ENCODE peak calls at places on chromosomes 2 and 18, in four cellular contexts. One of them, this sample, is unnamed.

GRCh38 chr2:73926493-73927327 is at the start of gene DGUOK:
- DNase-seq in HepG2: peak
- DNase-seq in K562: peak
- DNase-seq in GM12878: peak
- DNase-seq in this sample: peak

GRCh38 chr2:1976112-1976511 is 231.8 kb upstream of the PXDN start:
- DNase-seq in HepG2: no peak
- DNase-seq in K562: no peak
- DNase-seq in GM12878: no peak
- DNase-seq in this sample: no peak

GRCh38 chr2:218991674-218992168 is 1.5 kb downstream of the CRYBA2 start:
- DNase-seq in HepG2: no peak
- DNase-seq in K562: peak
- DNase-seq in GM12878: no peak
- DNase-seq in this sample: no peak

GRCh38 chr18:2236232-2236631 is 335.1 kb downstream of the METTL4 start:
- DNase-seq in HepG2: no peak
- DNase-seq in K562: no peak
- DNase-seq in GM12878: no peak
- DNase-seq in this sample: no peak

GRCh38 chr2:174059178-174059874 is 94.2 kb upstream of the SP3 start:
- DNase-seq in HepG2: peak
- DNase-seq in K562: peak
- DNase-seq in GM12878: no peak
- DNase-seq in this sample: no peak

GRCh38 chr2:15820283-15820591 is 120.1 kb upstream of the MYCN start:
- DNase-seq in HepG2: no peak
- DNase-seq in K562: no peak
- DNase-seq in GM12878: no peak
- DNase-seq in this sample: no peak

GRCh38 chr18:22422909-22423548 is 5.3 kb upstream of the CTAGE1 start:
- DNase-seq in HepG2: no peak
- DNase-seq in K562: no peak
- DNase-seq in GM12878: no peak
- DNase-seq in this sample: no peak

GRCh38 chr2:158414538-158414937 is 42.0 kb downstream of the CCDC148 start:
- DNase-seq in HepG2: no peak
- DNase-seq in K562: no peak
- DNase-seq in GM12878: no peak
- DNase-seq in this sample: no peak

GRCh38 chr2:16546128-16546754 is 119.4 kb downstream of the CYRIA start:
- DNase-seq in HepG2: peak
- DNase-seq in K562: peak
- DNase-seq in GM12878: no peak
- DNase-seq in this sample: no peak

GRCh38 chr18:8826514-8826913 is 121.2 kb downstream of the MTCL1 start:
- DNase-seq in HepG2: no peak
- DNase-seq in K562: no peak
- DNase-seq in GM12878: no peak
- DNase-seq in this sample: no peak

GRCh38 chr2:5140367-5140766 is 551.8 kb upstream of the SOX11 start:
- DNase-seq in HepG2: no peak
- DNase-seq in K562: no peak
- DNase-seq in GM12878: no peak
- DNase-seq in this sample: no peak

GRCh38 chr2:120245520-120245835 is 7.2 kb upstream of the RALB start:
- DNase-seq in HepG2: peak
- DNase-seq in K562: no peak
- DNase-seq in GM12878: no peak
- DNase-seq in this sample: no peak

GRCh38 chr2:45862843-45863242 is 211.4 kb downstream of the PRKCE start:
- DNase-seq in HepG2: no peak
- DNase-seq in K562: no peak
- DNase-seq in GM12878: no peak
- DNase-seq in this sample: no peak

DNA sequence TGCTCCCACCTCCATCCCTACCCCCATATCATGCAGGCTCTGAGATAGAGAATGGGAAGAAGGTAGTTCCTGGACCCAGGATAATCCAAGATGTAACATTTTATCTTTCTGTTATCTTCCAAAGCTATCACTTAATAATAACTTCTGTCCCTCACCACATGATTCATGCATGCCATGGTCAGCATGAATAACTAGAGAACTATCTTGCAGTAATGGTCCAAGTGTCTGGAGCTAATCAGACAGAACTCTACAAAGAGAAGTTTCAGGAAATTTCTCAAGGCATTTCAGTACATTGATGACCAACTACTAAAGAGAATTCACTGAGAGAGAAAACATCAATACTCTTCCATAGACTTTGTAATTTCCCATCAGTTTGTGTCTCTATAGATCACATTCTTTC is 1469.7 kb upstream of the PIK3C3 start:
- DNase-seq in HepG2: no peak
- DNase-seq in K562: no peak
- DNase-seq in GM12878: no peak
- DNase-seq in this sample: no peak
- TF ChIP-seq JUNB in HepG2: no peak
- TF ChIP-seq JUNB in K562: no peak
- TF ChIP-seq JUNB in GM12878: no peak
- TF ChIP-seq JUNB in this sample: no peak

DNA sequence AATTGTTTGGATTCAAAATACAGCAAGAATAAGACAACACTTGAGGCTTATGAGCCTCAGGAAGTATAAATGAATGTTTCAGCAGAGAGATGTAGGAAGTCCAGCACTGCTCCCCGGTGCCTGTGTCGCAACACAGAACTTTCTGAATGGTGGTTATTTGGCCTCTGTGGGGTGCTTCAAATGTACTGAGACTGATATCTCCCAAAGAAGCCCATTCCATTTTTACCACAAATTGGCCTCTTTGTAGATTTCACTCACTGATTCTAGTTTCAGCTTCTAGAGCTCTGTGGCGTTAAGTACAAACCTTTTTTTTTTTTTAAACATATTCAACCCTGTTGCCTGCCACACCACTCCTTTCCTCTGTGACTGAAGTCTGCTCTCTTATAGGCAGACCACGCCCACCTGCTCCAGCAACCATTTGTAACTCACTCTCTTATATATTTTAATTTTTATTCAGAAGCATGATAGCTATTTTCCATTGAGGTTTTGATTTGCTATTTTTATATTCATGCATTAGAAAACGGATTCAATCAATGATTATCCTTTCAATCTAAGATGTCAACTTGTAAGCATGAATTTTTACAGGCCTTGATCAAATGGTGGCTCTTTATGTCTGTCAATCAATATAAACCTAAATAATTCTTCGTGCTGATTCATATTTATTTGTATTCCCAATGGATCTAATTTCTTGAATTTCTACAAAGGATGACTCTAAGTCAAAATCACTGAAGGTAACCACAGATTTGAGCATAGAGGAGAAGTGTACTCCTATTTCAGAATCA is 277.1 kb upstream of the CCDC68 start:
- DNase-seq in HepG2: no peak
- DNase-seq in K562: no peak
- DNase-seq in GM12878: no peak
- DNase-seq in this sample: no peak
- TF ChIP-seq REST in HepG2: no peak
- TF ChIP-seq REST in K562: no peak
- TF ChIP-seq REST in GM12878: no peak
- TF ChIP-seq REST in this sample: no peak

GRCh38 chr2:80548469-80548868 is 243.9 kb upstream of the LRRTM1 start:
- DNase-seq in HepG2: no peak
- DNase-seq in K562: no peak
- DNase-seq in GM12878: no peak
- DNase-seq in this sample: no peak
- TF ChIP-seq MAX in HepG2: no peak
- TF ChIP-seq MAX in K562: no peak
- TF ChIP-seq MAX in GM12878: no peak
- TF ChIP-seq MAX in this sample: no peak

GRCh38 chr18:13273800-13274199 is 55.2 kb downstream of the LDLRAD4 start:
- DNase-seq in HepG2: no peak
- DNase-seq in K562: no peak
- DNase-seq in GM12878: no peak
- DNase-seq in this sample: no peak
- TF ChIP-seq JUNB in HepG2: no peak
- TF ChIP-seq JUNB in K562: no peak
- TF ChIP-seq JUNB in GM12878: no peak
- TF ChIP-seq JUNB in this sample: no peak

DNA sequence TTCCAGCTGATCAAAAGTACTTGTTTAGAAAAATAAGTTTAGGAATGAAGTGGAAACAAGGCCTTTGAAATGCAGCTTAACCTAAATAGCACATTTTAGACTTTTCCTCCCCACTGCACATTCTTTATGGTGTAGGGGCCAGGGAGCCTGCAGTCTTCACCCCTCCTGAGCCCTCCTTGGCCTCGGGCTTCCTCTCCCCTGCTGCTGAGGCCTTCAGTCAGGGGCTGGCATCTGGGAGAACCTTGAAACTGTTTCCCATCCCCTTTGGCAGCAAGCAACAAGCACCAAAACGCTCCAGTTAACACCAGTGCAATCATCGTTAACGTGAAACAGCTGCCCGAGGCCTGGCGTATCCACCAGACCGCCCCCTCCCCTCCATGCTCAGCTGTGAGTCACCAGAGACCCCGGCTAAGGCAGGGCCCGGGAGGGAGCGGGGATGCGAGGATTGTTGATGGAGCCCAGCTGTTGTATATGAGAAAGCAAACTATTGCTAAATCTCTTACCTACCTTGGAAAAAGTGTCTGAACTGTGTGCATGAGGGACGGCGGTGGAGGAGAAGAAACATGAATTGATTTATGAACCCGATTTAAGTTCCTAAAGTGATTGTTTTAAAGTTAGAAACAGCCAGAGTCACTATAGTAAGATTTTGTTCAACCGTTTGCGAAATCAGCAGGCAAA is 5.3 kb downstream of the ZFP36L2 start:
- DNase-seq in HepG2: no peak
- DNase-seq in K562: peak
- DNase-seq in GM12878: no peak
- DNase-seq in this sample: no peak
- TF ChIP-seq REST in HepG2: no peak
- TF ChIP-seq REST in K562: no peak
- TF ChIP-seq REST in GM12878: no peak
- TF ChIP-seq REST in this sample: no peak

DNA sequence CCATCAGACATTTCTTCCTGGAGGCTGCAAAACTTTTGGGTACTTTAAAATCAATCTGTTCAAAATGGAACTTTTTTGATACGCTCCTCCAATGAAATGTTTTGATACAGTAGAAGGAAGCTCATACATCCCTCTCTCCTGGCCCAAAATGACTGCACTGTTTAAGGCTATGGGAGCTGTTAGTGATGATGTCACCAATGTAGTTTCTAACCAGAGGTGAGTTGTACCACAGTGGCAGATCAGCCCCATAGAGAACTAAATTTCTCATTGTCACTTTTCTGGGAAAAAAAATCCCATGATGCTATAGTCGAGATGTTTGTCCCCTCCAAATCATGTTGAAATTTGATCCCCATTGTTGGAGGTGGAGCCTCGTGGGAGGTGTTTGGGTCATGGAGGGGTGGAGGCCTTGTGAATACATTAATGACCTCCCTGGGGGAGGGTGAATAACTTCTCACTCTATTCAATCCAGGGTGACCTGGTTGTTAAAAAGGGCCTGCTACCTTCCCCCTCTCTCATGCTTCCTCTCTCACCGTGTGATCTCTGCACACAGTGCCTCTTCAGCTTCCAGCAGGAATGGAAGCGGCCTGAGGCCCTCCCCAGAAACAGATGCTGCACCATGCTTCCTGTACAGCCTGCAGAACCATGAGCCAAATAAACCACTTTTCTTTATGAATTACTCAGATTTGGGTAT is 117.3 kb upstream of the NPAS2 start:
- DNase-seq in HepG2: no peak
- DNase-seq in K562: no peak
- DNase-seq in GM12878: no peak
- DNase-seq in this sample: no peak
- TF ChIP-seq MAX in HepG2: no peak
- TF ChIP-seq MAX in K562: no peak
- TF ChIP-seq MAX in GM12878: no peak
- TF ChIP-seq MAX in this sample: no peak